ENCODE peak calls at places on chromosomes 16 and 17, in six cellular contexts. S, R, E, O, L and Q are unnamed samples.

GRCh38 chr17:17724307-17724921 is 43.2 kb downstream of the RAI1 start:
- DNase-seq in S (no peak), R (no peak), E (no peak), O (no peak), L (peak; percentile 62), Q (no peak)

GRCh38 chr17:79420318-79421243 is 190.3 kb downstream of the RBFOX3 start:
- DNase-seq in S (peak; percentile 6), R (peak; percentile 14), E (peak; percentile 14), O (no peak), L (peak; percentile 69), Q (no peak)

GRCh38 chr16:87350681-87351319 is 32.8 kb downstream of the FBXO31 start:
- DNase-seq in S (no peak), R (no peak), E (no peak), O (no peak), L (peak; percentile 65), Q (no peak)

GRCh38 chr17:27793168-27793905 is 7.0 kb downstream of the NOS2 start:
- DNase-seq in S (no peak), R (no peak), E (no peak), O (peak; percentile 12), L (peak; percentile 32), Q (no peak)

GRCh38 chr16:54291107-54291980 is 4.8 kb upstream of the IRX3 start:
- DNase-seq in S (no peak), R (no peak), E (no peak), O (no peak), L (no peak), Q (no peak)

GRCh38 chr16:55294129-55294528 is 29.9 kb upstream of the IRX6 start:
- DNase-seq in S (no peak), R (no peak), E (no peak), O (no peak), L (no peak), Q (no peak)

GRCh38 chr17:31499771-31500554 is 108.5 kb downstream of the RAB11FIP4 start:
- DNase-seq in S (no peak), R (peak; percentile 42), E (peak; percentile 42), O (no peak), L (peak; percentile 44), Q (no peak)

GRCh38 chr17:2222301-2222700 is 81.3 kb downstream of the SMG6 start:
- DNase-seq in S (no peak), R (no peak), E (no peak), O (no peak), L (no peak), Q (no peak)

GRCh38 chr17:60637683-60638082 is 37.7 kb downstream of the PPM1D start:
- DNase-seq in S (no peak), R (no peak), E (no peak), O (no peak), L (no peak), Q (no peak)

GRCh38 chr17:66306413-66306812 is 4.0 kb downstream of the PRKCA start:
- DNase-seq in S (no peak), R (no peak), E (no peak), O (no peak), L (peak; percentile 80), Q (no peak)

GRCh38 chr17:57971572-57971971 is 16.4 kb upstream of the CUEDC1 start:
- DNase-seq in S (no peak), R (no peak), E (no peak), O (no peak), L (no peak), Q (no peak)